ENCODE peak calls at places on chromosome 16, in ten cellular contexts. R, Q, Y, S, B, H, L, Z, C and T are unnamed samples.
A peak's percentile ranks its signal among the peaks of the same experiment; 100 is the strongest.

GRCh38 chr16:23847938-23848337 is 12.2 kb downstream of the PRKCB start:
- DNase-seq in H (no peak), Y (no peak), L (peak; percentile 83), C (no peak), S (no peak), B (no peak), Q (peak; percentile 57), R (no peak), Z (no peak), T (peak; percentile 59)

GRCh38 chr16:58563235-58563634 is 47.9 kb downstream of the SETD6 start:
- DNase-seq in Q (no peak), C (no peak), S (peak; percentile 59), B (no peak), Y (no peak), R (peak; percentile 11), Z (no peak), H (no peak), L (no peak), T (no peak)

GRCh38 chr16:73457851-73458250 is 409.9 kb upstream of the ZFHX3 start:
- DNase-seq in B (no peak), Q (no peak), Z (no peak), L (no peak), H (no peak), R (no peak), Y (no peak), S (no peak), C (no peak), T (no peak)

GRCh38 chr16:84286568-84287220 is 8.0 kb upstream of the WFDC1 start:
- DNase-seq in L (no peak), R (no peak), Q (no peak), S (peak; percentile 64), Y (no peak), B (no peak), C (no peak), Z (no peak), H (peak; percentile 83), T (no peak)

GRCh38 chr16:81996664-81997529 is 14.4 kb downstream of the SDR42E1 start:
- DNase-seq in Z (no peak), B (peak; percentile 51), H (no peak), R (peak; percentile 45), L (no peak), C (peak; percentile 33), S (peak; percentile 76), Q (no peak), Y (no peak), T (no peak)

GRCh38 chr16:51137097-51137496 is 14.0 kb downstream of the SALL1 start:
- DNase-seq in H (no peak), C (no peak), R (no peak), Z (no peak), Q (no peak), Y (no peak), L (no peak), S (no peak), B (no peak), T (no peak)

GRCh38 chr16:57377080-57377841 is 5.0 kb downstream of the CX3CL1 start:
- DNase-seq in B (peak; percentile 61), R (peak; percentile 19), Q (no peak), C (no peak), L (peak; percentile 76), Y (no peak), S (no peak), H (no peak), Z (no peak), T (no peak)

GRCh38 chr16:85441189-85441889 is 171.8 kb upstream of the GSE1 start:
- DNase-seq in B (no peak), L (no peak), C (peak; percentile 82), R (no peak), Q (no peak), S (no peak), Y (no peak), H (no peak), Z (no peak), T (no peak)

GRCh38 chr16:63629272-63629671 is 1492.6 kb downstream of the CDH11 start:
- DNase-seq in Z (no peak), H (no peak), Q (no peak), R (no peak), B (no peak), Y (no peak), L (no peak), C (no peak), S (no peak), T (no peak)

GRCh38 chr16:72715267-72715666 is 332.7 kb downstream of the ZFHX3 start:
- DNase-seq in C (no peak), R (no peak), Y (no peak), B (no peak), Q (no peak), S (peak; percentile 29), H (no peak), Z (no peak), L (no peak), T (no peak)

GRCh38 chr16:82824408-82824807 is 197.6 kb downstream of the CDH13 start:
- DNase-seq in B (no peak), Z (no peak), Y (no peak), S (no peak), C (no peak), H (no peak), Q (no peak), L (no peak), R (no peak), T (no peak)

GRCh38 chr16:48029768-48030167 is 126.0 kb downstream of the ABCC12 start:
- DNase-seq in H (no peak), Z (no peak), Q (no peak), L (no peak), S (no peak), B (no peak), Y (no peak), R (no peak), C (no peak), T (no peak)

GRCh38 chr16:50888486-50889261 is 146.8 kb downstream of the CYLD start:
- DNase-seq in Q (no peak), S (no peak), H (no peak), B (no peak), Y (no peak), C (no peak), L (no peak), Z (no peak), R (no peak), T (no peak)

GRCh38 chr16:85535352-85536072 is 77.6 kb upstream of the GSE1 start:
- DNase-seq in Z (no peak), C (no peak), S (no peak), Q (no peak), R (no peak), L (no peak), Y (no peak), B (no peak), H (no peak), T (no peak)

GRCh38 chr16:25126820-25127232 is 15.3 kb downstream of the LCMT1 start:
- DNase-seq in H (no peak), R (peak; percentile 51), Q (peak; percentile 10), Y (no peak), S (peak; percentile 77), Z (no peak), B (peak; percentile 60), L (peak; percentile 54), C (no peak), T (peak; percentile 55)